ENCODE peak calls at places on chromosomes 12 and 14, in five cellular contexts. One of them, this sample, is unnamed.

GRCh38 chr14:71497645-71498086 is 434.6 kb upstream of the RGS6 start:
- DNase-seq in fibroblast of the aortic adventitia: peak
- DNase-seq in GM23248: peak
- DNase-seq in hepatocyte: no peak
- DNase-seq in MM.1S: peak
- DNase-seq in this sample: peak

GRCh38 chr14:32908487-32909084 is 30.1 kb upstream of the NPAS3 start:
- DNase-seq in MM.1S: no peak
- DNase-seq in fibroblast of the aortic adventitia: no peak
- DNase-seq in GM23248: peak
- DNase-seq in hepatocyte: no peak
- DNase-seq in this sample: no peak

GRCh38 chr12:69007166-69007857 is 74.3 kb upstream of the CPM start:
- DNase-seq in fibroblast of the aortic adventitia: peak
- DNase-seq in MM.1S: no peak
- DNase-seq in GM23248: peak
- DNase-seq in hepatocyte: peak
- DNase-seq in this sample: peak

GRCh38 chr12:89166525-89166934 is 185.8 kb downstream of the DUSP6 start:
- DNase-seq in hepatocyte: no peak
- DNase-seq in GM23248: peak
- DNase-seq in fibroblast of the aortic adventitia: peak
- DNase-seq in MM.1S: peak
- DNase-seq in this sample: peak

GRCh38 chr12:49057888-49058287 is 2.7 kb downstream of the KMT2D start:
- DNase-seq in fibroblast of the aortic adventitia: no peak
- DNase-seq in GM23248: peak
- DNase-seq in hepatocyte: no peak
- DNase-seq in MM.1S: no peak
- DNase-seq in this sample: no peak

GRCh38 chr12:62194031-62194430 is 66.2 kb upstream of the USP15 start:
- DNase-seq in fibroblast of the aortic adventitia: no peak
- DNase-seq in GM23248: no peak
- DNase-seq in MM.1S: no peak
- DNase-seq in hepatocyte: no peak
- DNase-seq in this sample: no peak

GRCh38 chr12:122840580-122841513 is 5.6 kb downstream of the HIP1R start:
- DNase-seq in fibroblast of the aortic adventitia: no peak
- DNase-seq in MM.1S: no peak
- DNase-seq in hepatocyte: no peak
- DNase-seq in GM23248: peak
- DNase-seq in this sample: no peak

GRCh38 chr12:41304526-41304925 is 116.4 kb downstream of the PDZRN4 start:
- DNase-seq in fibroblast of the aortic adventitia: no peak
- DNase-seq in MM.1S: no peak
- DNase-seq in GM23248: no peak
- DNase-seq in hepatocyte: no peak
- DNase-seq in this sample: no peak

GRCh38 chr12:123379391-123379790 is 4.5 kb upstream of the KMT5A start:
- DNase-seq in hepatocyte: no peak
- DNase-seq in fibroblast of the aortic adventitia: no peak
- DNase-seq in GM23248: no peak
- DNase-seq in MM.1S: no peak
- DNase-seq in this sample: no peak

GRCh38 chr12:42090899-42091298 is 53.8 kb downstream of the GXYLT1 start:
- DNase-seq in GM23248: peak
- DNase-seq in fibroblast of the aortic adventitia: peak
- DNase-seq in hepatocyte: no peak
- DNase-seq in MM.1S: no peak
- DNase-seq in this sample: peak

GRCh38 chr14:34018564-34019244 is 67.8 kb upstream of the EGLN3 start:
- DNase-seq in hepatocyte: no peak
- DNase-seq in GM23248: peak
- DNase-seq in fibroblast of the aortic adventitia: peak
- DNase-seq in MM.1S: no peak
- DNase-seq in this sample: peak

GRCh38 chr12:27331299-27331926 is 1.2 kb upstream of the BMAL2 start:
- DNase-seq in hepatocyte: peak
- DNase-seq in MM.1S: peak
- DNase-seq in GM23248: peak
- DNase-seq in fibroblast of the aortic adventitia: peak
- DNase-seq in this sample: peak

GRCh38 chr12:41514050-41514449 is 325.9 kb downstream of the PDZRN4 start:
- DNase-seq in MM.1S: peak
- DNase-seq in hepatocyte: no peak
- DNase-seq in GM23248: no peak
- DNase-seq in fibroblast of the aortic adventitia: no peak
- DNase-seq in this sample: no peak

GRCh38 chr12:5022030-5022429 is 21.6 kb upstream of the KCNA5 start:
- DNase-seq in MM.1S: no peak
- DNase-seq in hepatocyte: no peak
- DNase-seq in GM23248: peak
- DNase-seq in fibroblast of the aortic adventitia: no peak
- DNase-seq in this sample: no peak

GRCh38 chr12:1013618-1014489 is 22.8 kb downstream of the ERC1 start:
- DNase-seq in fibroblast of the aortic adventitia: peak
- DNase-seq in GM23248: peak
- DNase-seq in hepatocyte: peak
- DNase-seq in MM.1S: no peak
- DNase-seq in this sample: peak

GRCh38 chr12:113673524-113674238 is 202.0 kb upstream of the LHX5 start:
- DNase-seq in hepatocyte: no peak
- DNase-seq in fibroblast of the aortic adventitia: no peak
- DNase-seq in GM23248: no peak
- DNase-seq in MM.1S: no peak
- DNase-seq in this sample: no peak

GRCh38 chr14:75252254-75252837 is 26.3 kb upstream of the FOS start:
- DNase-seq in hepatocyte: no peak
- DNase-seq in GM23248: no peak
- DNase-seq in MM.1S: no peak
- DNase-seq in fibroblast of the aortic adventitia: no peak
- DNase-seq in this sample: no peak

GRCh38 chr12:89126712-89127111 is 225.6 kb downstream of the DUSP6 start:
- DNase-seq in fibroblast of the aortic adventitia: peak
- DNase-seq in hepatocyte: no peak
- DNase-seq in GM23248: peak
- DNase-seq in MM.1S: no peak
- DNase-seq in this sample: peak

GRCh38 chr12:89951694-89952060 is 243.0 kb upstream of the ATP2B1 start:
- DNase-seq in hepatocyte: no peak
- DNase-seq in GM23248: no peak
- DNase-seq in MM.1S: no peak
- DNase-seq in fibroblast of the aortic adventitia: no peak
- DNase-seq in this sample: no peak

GRCh38 chr12:69698054-69698453 is 1.0 kb downstream of the BEST3 start:
- DNase-seq in GM23248: no peak
- DNase-seq in fibroblast of the aortic adventitia: no peak
- DNase-seq in MM.1S: peak
- DNase-seq in hepatocyte: no peak
- DNase-seq in this sample: no peak

GRCh38 chr14:74251546-74252030 is 12.3 kb downstream of the VSX2 start:
- DNase-seq in fibroblast of the aortic adventitia: peak
- DNase-seq in GM23248: peak
- DNase-seq in hepatocyte: peak
- DNase-seq in MM.1S: peak
- DNase-seq in this sample: peak

GRCh38 chr14:20624495-20625070 is 16.9 kb downstream of the OR6S1 start:
- DNase-seq in fibroblast of the aortic adventitia: peak
- DNase-seq in MM.1S: no peak
- DNase-seq in GM23248: peak
- DNase-seq in hepatocyte: peak
- DNase-seq in this sample: peak

GRCh38 chr14:35405304-35405996 is 901 bp upstream of the NFKBIA start:
- DNase-seq in fibroblast of the aortic adventitia: peak
- DNase-seq in MM.1S: no peak
- DNase-seq in hepatocyte: peak
- DNase-seq in GM23248: peak
- DNase-seq in this sample: peak

GRCh38 chr12:10952645-10953044 is 13.6 kb upstream of the TAS2R14 start:
- DNase-seq in GM23248: no peak
- DNase-seq in MM.1S: no peak
- DNase-seq in fibroblast of the aortic adventitia: no peak
- DNase-seq in hepatocyte: no peak
- DNase-seq in this sample: no peak

GRCh38 chr12:92488735-92489134 is 214.1 kb upstream of the PLEKHG7 start:
- DNase-seq in MM.1S: no peak
- DNase-seq in GM23248: no peak
- DNase-seq in fibroblast of the aortic adventitia: no peak
- DNase-seq in hepatocyte: no peak
- DNase-seq in this sample: no peak

GRCh38 chr12:94272280-94272679 is 123.9 kb downstream of the PLXNC1 start:
- DNase-seq in GM23248: no peak
- DNase-seq in fibroblast of the aortic adventitia: no peak
- DNase-seq in MM.1S: no peak
- DNase-seq in hepatocyte: no peak
- DNase-seq in this sample: no peak

GRCh38 chr14:88631091-88631490 is 68.3 kb downstream of the ZC3H14 start:
- DNase-seq in GM23248: no peak
- DNase-seq in MM.1S: no peak
- DNase-seq in hepatocyte: no peak
- DNase-seq in fibroblast of the aortic adventitia: no peak
- DNase-seq in this sample: no peak

GRCh38 chr14:92401561-92401960 is 78.6 kb downstream of the SLC24A4 start:
- DNase-seq in hepatocyte: no peak
- DNase-seq in MM.1S: no peak
- DNase-seq in fibroblast of the aortic adventitia: no peak
- DNase-seq in GM23248: no peak
- DNase-seq in this sample: no peak

GRCh38 chr12:50788562-50788961 is 24.7 kb downstream of the ATF1 start:
- DNase-seq in GM23248: peak
- DNase-seq in MM.1S: no peak
- DNase-seq in hepatocyte: no peak
- DNase-seq in fibroblast of the aortic adventitia: peak
- DNase-seq in this sample: peak

GRCh38 chr12:56256326-56256960 is 1.7 kb downstream of the ANKRD52 start:
- DNase-seq in hepatocyte: no peak
- DNase-seq in GM23248: peak
- DNase-seq in fibroblast of the aortic adventitia: peak
- DNase-seq in MM.1S: no peak
- DNase-seq in this sample: peak

GRCh38 chr12:26227376-26227775 is 32.0 kb downstream of the SSPN start:
- DNase-seq in GM23248: no peak
- DNase-seq in hepatocyte: no peak
- DNase-seq in fibroblast of the aortic adventitia: no peak
- DNase-seq in MM.1S: no peak
- DNase-seq in this sample: no peak

DNA sequence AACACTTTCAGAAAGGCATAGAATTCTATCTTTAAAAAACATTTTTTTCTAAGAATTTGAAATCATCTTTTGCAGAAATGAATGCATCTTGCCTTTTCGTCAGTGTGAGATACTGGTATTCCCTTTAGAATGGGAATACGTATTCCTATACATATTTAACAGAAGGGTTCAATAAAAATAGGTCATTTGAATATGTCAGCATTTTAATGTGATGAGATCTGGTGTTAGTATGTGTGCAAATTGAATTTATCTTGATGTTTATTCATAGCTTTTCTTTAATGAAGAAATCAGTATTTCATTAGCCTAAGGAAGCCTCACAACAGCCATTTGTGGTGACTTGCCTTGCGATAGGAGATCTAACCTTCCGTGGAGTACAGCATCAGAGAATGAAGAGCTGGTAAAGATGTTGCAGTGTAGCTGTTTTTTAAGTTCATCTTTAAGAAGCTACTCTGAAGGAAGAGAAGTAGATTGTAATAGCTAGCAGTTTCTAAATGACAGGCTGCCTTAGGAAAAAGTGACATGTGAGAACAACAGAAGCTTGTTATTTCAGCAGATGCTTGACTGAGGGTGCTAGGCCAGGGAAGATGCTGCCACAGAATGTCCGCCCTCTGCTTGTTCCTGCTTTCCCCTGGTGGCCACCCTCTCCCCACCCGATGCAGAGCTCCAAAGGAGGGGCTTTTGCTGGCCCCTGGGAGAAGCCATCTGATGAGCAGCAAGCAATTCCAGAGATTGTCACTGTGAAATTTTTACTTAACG is 44.4 kb downstream of the WDR20 start:
- DNase-seq in MM.1S: no peak
- DNase-seq in fibroblast of the aortic adventitia: no peak
- DNase-seq in GM23248: no peak
- DNase-seq in hepatocyte: no peak
- DNase-seq in this sample: no peak
- H3K4me3 ChIP-seq in MM.1S: no peak
- H3K4me3 ChIP-seq in fibroblast of the aortic adventitia: no peak
- H3K4me3 ChIP-seq in GM23248: no peak
- H3K4me3 ChIP-seq in hepatocyte: no peak
- H3K4me3 ChIP-seq in this sample: no peak

GRCh38 chr12:100521958-100522357 is 48.3 kb downstream of the NR1H4 start:
- DNase-seq in MM.1S: no peak
- DNase-seq in fibroblast of the aortic adventitia: no peak
- DNase-seq in hepatocyte: no peak
- DNase-seq in GM23248: no peak
- DNase-seq in this sample: no peak
- H3K4me3 ChIP-seq in MM.1S: no peak
- H3K4me3 ChIP-seq in fibroblast of the aortic adventitia: no peak
- H3K4me3 ChIP-seq in hepatocyte: no peak
- H3K4me3 ChIP-seq in GM23248: no peak
- H3K4me3 ChIP-seq in this sample: no peak

GRCh38 chr14:95549656-95550585 is 15.1 kb downstream of the GLRX5 start:
- DNase-seq in fibroblast of the aortic adventitia: no peak
- DNase-seq in MM.1S: no peak
- DNase-seq in hepatocyte: no peak
- DNase-seq in GM23248: no peak
- DNase-seq in this sample: no peak
- H3K4me3 ChIP-seq in fibroblast of the aortic adventitia: no peak
- H3K4me3 ChIP-seq in MM.1S: no peak
- H3K4me3 ChIP-seq in hepatocyte: no peak
- H3K4me3 ChIP-seq in GM23248: no peak
- H3K4me3 ChIP-seq in this sample: no peak

GRCh38 chr14:68787235-68787727 is 5.6 kb downstream of the ZFP36L1 start:
- DNase-seq in fibroblast of the aortic adventitia: no peak
- DNase-seq in hepatocyte: peak
- DNase-seq in GM23248: peak
- DNase-seq in MM.1S: no peak
- DNase-seq in this sample: no peak
- H3K4me3 ChIP-seq in fibroblast of the aortic adventitia: peak
- H3K4me3 ChIP-seq in hepatocyte: no peak
- H3K4me3 ChIP-seq in GM23248: peak
- H3K4me3 ChIP-seq in MM.1S: no peak
- H3K4me3 ChIP-seq in this sample: no peak

This sample was measured in choroid plexus epithelial cell.